ENCODE peak calls at places on chromosome 19, in ten cellular contexts. F is foreskin fibroblast; B is activated T-helper 9 cell treated with anti-CD3 and anti-CD28 coated beads, Interleukin-2, amount 50 U/mL, for 16 hours; W is ACHN; E is LoVo; M is GM10248; L is stimulated activated CD4-positive, alpha-beta T cell treated with anti-CD3 and anti-CD28 coated beads, Interleukin-4, amount 100 ng/mL, for 24 hours; S is substantia nigra; Q is mammary epithelial cell; A is iris pigment epithelial cell. K is an unnamed sample.

GRCh38 chr19:13841339-13842293 is 35.3 kb upstream of the NANOS3 start:
- DNase-seq in E (no peak), A (no peak), W (no peak), M (no peak), B (no peak), L (no peak), F (no peak), Q (peak), S (no peak), K (no peak)

GRCh38 chr19:2711175-2711936 is 8.9 kb upstream of the GNG7 start:
- DNase-seq in F (peak), M (no peak), S (no peak), L (no peak), A (peak), E (no peak), Q (no peak), B (no peak), W (peak), K (no peak)

GRCh38 chr19:29667941-29668340 is 2.7 kb downstream of the PLEKHF1 start:
- DNase-seq in B (no peak), F (no peak), W (no peak), S (no peak), A (no peak), Q (no peak), E (no peak), M (no peak), L (peak), K (no peak)

GRCh38 chr19:13070425-13071140 is 32.1 kb downstream of the LYL1 start:
- DNase-seq in S (no peak), Q (no peak), L (no peak), W (no peak), M (no peak), B (no peak), E (no peak), F (no peak), A (no peak), K (no peak)

GRCh38 chr19:10315335-10316214 is at the start of gene FDX2:
- DNase-seq in B (peak), S (peak), A (peak), W (peak), L (peak), E (peak), M (peak), Q (peak), F (peak), K (peak)

GRCh38 chr19:56142897-56143434 is 1.9 kb downstream of the ZNF444 start:
- DNase-seq in B (no peak), S (no peak), A (no peak), E (no peak), M (no peak), W (no peak), Q (no peak), F (no peak), L (no peak), K (no peak)

GRCh38 chr19:7751157-7751783 is 3.9 kb upstream of the CD209 start:
- DNase-seq in F (no peak), M (no peak), W (no peak), A (peak), B (peak), S (no peak), Q (peak), L (peak), E (no peak), K (no peak)

GRCh38 chr19:53947624-53948023 is 15.1 kb upstream of the CACNG8 start:
- DNase-seq in E (no peak), W (no peak), L (no peak), F (no peak), Q (no peak), A (no peak), B (no peak), S (no peak), M (no peak), K (no peak)

GRCh38 chr19:33767898-33768413 is 28.7 kb upstream of the KCTD15 start:
- DNase-seq in F (no peak), S (no peak), Q (no peak), B (no peak), W (peak), L (no peak), A (peak), M (no peak), E (peak), K (no peak)

GRCh38 chr19:10552596-10553053 is 8.9 kb downstream of the ATG4D start:
- DNase-seq in S (no peak), M (no peak), F (no peak), E (no peak), Q (no peak), A (peak), B (no peak), L (peak), W (no peak), K (no peak)

GRCh38 chr19:38004100-38004504 is 97.1 kb downstream of the SIPA1L3 start:
- DNase-seq in M (no peak), W (no peak), S (no peak), B (no peak), E (no peak), A (peak), F (no peak), L (no peak), Q (no peak), K (no peak)

GRCh38 chr19:33208371-33208770 is 14.2 kb downstream of the LRP3 start:
- DNase-seq in M (no peak), L (no peak), A (no peak), Q (no peak), S (no peak), E (no peak), F (no peak), B (no peak), W (no peak), K (no peak)

GRCh38 chr19:17309198-17309961 is at the start of gene DDA1:
- DNase-seq in E (peak), B (peak), Q (peak), M (peak), W (peak), F (peak), L (peak), S (peak), A (peak), K (peak)

GRCh38 chr19:11361037-11361770 is 6.0 kb downstream of the PLPPR2 start:
- DNase-seq in F (no peak), B (no peak), A (no peak), E (no peak), W (no peak), L (no peak), S (no peak), Q (no peak), M (no peak), K (no peak)

GRCh38 chr19:50184196-50184595 is 19.2 kb upstream of the MYH14 start:
- DNase-seq in E (no peak), M (no peak), L (no peak), W (no peak), Q (no peak), F (no peak), B (no peak), S (no peak), A (no peak), K (no peak)

GRCh38 chr19:14023404-14024235 is 4.3 kb upstream of the RLN3 start:
- DNase-seq in S (no peak), W (peak), F (peak), A (peak), B (no peak), L (no peak), E (peak), M (no peak), Q (peak), K (no peak)

GRCh38 chr19:3358919-3359849 is 7.2 kb upstream of the NFIC start:
- DNase-seq in B (peak), W (peak), A (peak), Q (no peak), E (peak), L (peak), S (no peak), M (peak), F (no peak), K (no peak)

GRCh38 chr19:37983153-37983552 is 76.1 kb downstream of the SIPA1L3 start:
- DNase-seq in B (no peak), M (no peak), W (no peak), F (no peak), L (no peak), A (no peak), E (no peak), S (no peak), Q (no peak), K (no peak)

GRCh38 chr19:873084-874019 is 13.9 kb downstream of the CFD start:
- DNase-seq in S (no peak), M (peak), Q (peak), F (no peak), A (peak), W (peak), B (peak), L (peak), E (peak), K (peak)

GRCh38 chr19:51070334-51070886 is 5.5 kb upstream of the KLK13 start:
- DNase-seq in S (no peak), Q (no peak), E (peak), B (no peak), W (no peak), L (no peak), F (no peak), A (no peak), M (no peak), K (no peak)

GRCh38 chr19:1747285-1748114 is 5.8 kb upstream of the ONECUT3 start:
- DNase-seq in B (peak), E (peak), L (peak), S (no peak), W (peak), Q (peak), M (peak), A (peak), F (peak), K (no peak)

GRCh38 chr19:33226550-33227241 is 1.0 kb upstream of the SLC7A10 start:
- DNase-seq in M (no peak), S (no peak), E (no peak), L (no peak), Q (no peak), W (no peak), B (no peak), A (peak), F (no peak), K (no peak)

GRCh38 chr19:50384685-50385535 is 763 bp downstream of the POLD1 start:
- DNase-seq in W (no peak), S (no peak), L (no peak), E (no peak), F (peak), B (no peak), A (peak), Q (peak), M (no peak), K (no peak)

GRCh38 chr19:8638078-8638619 is 7.7 kb downstream of the NFILZ start:
- DNase-seq in M (no peak), A (peak), L (no peak), B (no peak), W (no peak), Q (no peak), E (no peak), S (no peak), F (no peak), K (no peak)

GRCh38 chr19:20078696-20079095 is 896 bp downstream of the ZNF90 start:
- DNase-seq in B (no peak), M (peak), F (peak), Q (peak), L (peak), E (no peak), A (peak), S (no peak), W (no peak), K (no peak)

GRCh38 chr19:6020166-6020967 is 42.4 kb upstream of the RANBP3 start:
- DNase-seq in E (no peak), M (no peak), L (no peak), B (no peak), A (peak), F (no peak), S (no peak), Q (no peak), W (no peak), K (no peak)